ENCODE peak calls at places on chromosomes 1 and 21, in nine cellular contexts. I is ELR; L is activated naive CD8-positive, alpha-beta T cell treated with anti-CD3 and anti-CD28 coated beads, Interleukin-2, amount 10 ng/mL, durations not matched to agents 7 days and 5 days; R is T-helper 2 cell; U is AG04450; O is fibroblast of the aortic adventitia; Q is colonic mucosa; P is progenitor cell of endocrine pancreas; J is HCEC 1CT. V is an unnamed sample.

GRCh38 chr1:212413902-212414327 is 771 bp downstream of the PACC1 start:
- DNase-seq in U (no peak), I (no peak), Q (no peak), R (no peak), P (no peak), L (no peak), O (peak), J (no peak), V (no peak)

GRCh38 chr1:221180694-221181368 is 301.6 kb downstream of the HLX start:
- DNase-seq in R (no peak), P (no peak), J (no peak), Q (no peak), O (no peak), I (no peak), L (no peak), U (no peak), V (no peak)

GRCh38 chr1:184022651-184023050 is 14.9 kb downstream of the COLGALT2 start:
- DNase-seq in P (no peak), J (peak), Q (no peak), O (peak), I (no peak), U (peak), L (no peak), R (no peak), V (no peak)

GRCh38 chr1:9315411-9316079 is 22.9 kb downstream of the SPSB1 start:
- DNase-seq in I (peak), J (peak), O (peak), Q (no peak), R (peak), U (peak), P (no peak), L (no peak), V (no peak)

GRCh38 chr1:148318123-148318899 is 164.8 kb downstream of the PPIAL4G start:
- DNase-seq in U (no peak), L (peak), I (no peak), O (no peak), R (peak), J (no peak), Q (no peak), P (no peak), V (no peak)

GRCh38 chr1:71196685-71197084 is 115.8 kb upstream of the ZRANB2 start:
- DNase-seq in L (no peak), I (peak), P (no peak), J (peak), R (peak), U (peak), O (peak), Q (no peak), V (no peak)

GRCh38 chr1:184888505-184888904 is 85.8 kb downstream of the NIBAN1 start:
- DNase-seq in O (peak), L (no peak), U (peak), J (peak), Q (no peak), I (peak), P (no peak), R (no peak), V (peak)

GRCh38 chr1:219385786-219386427 is 212.2 kb downstream of the LYPLAL1 start:
- DNase-seq in R (peak), J (peak), I (peak), O (peak), L (no peak), Q (peak), U (no peak), P (peak), V (peak)

GRCh38 chr1:225863167-225863566 is 19.0 kb downstream of the TMEM63A start:
- DNase-seq in L (no peak), O (no peak), J (peak), Q (no peak), I (no peak), U (no peak), P (no peak), R (no peak), V (no peak)

GRCh38 chr1:30342535-30343141 is 380.7 kb downstream of the MATN1 start:
- DNase-seq in P (peak), U (no peak), O (no peak), L (no peak), R (no peak), Q (no peak), I (no peak), J (no peak), V (no peak)

GRCh38 chr1:217137210-217137871 is 414.1 kb upstream of the ESRRG start:
- DNase-seq in P (no peak), I (no peak), Q (no peak), L (no peak), J (no peak), R (no peak), O (no peak), U (no peak), V (no peak)

GRCh38 chr1:200372095-200372884 is 37.5 kb downstream of the ZNF281 start:
- DNase-seq in P (no peak), R (no peak), J (peak), Q (no peak), U (peak), I (peak), O (peak), L (no peak), V (peak)

GRCh38 chr1:200877839-200878551 is 5.2 kb downstream of the GPR25 start:
- DNase-seq in L (no peak), J (no peak), R (peak), U (no peak), Q (no peak), P (no peak), I (no peak), O (no peak), V (peak)

GRCh38 chr1:61005572-61006386 is 76.6 kb upstream of the NFIA start:
- DNase-seq in O (no peak), P (no peak), Q (no peak), L (no peak), R (no peak), U (no peak), I (no peak), J (no peak), V (no peak)

GRCh38 chr21:32940079-32941014 is 85.4 kb upstream of the OLIG2 start:
- DNase-seq in P (peak), U (peak), J (peak), I (peak), L (no peak), Q (peak), R (peak), O (peak), V (no peak)

GRCh38 chr1:89553195-89553584 is 28.6 kb downstream of the LRRC8B start:
- DNase-seq in U (no peak), J (no peak), P (no peak), R (no peak), L (no peak), Q (no peak), I (no peak), O (no peak), V (no peak)

GRCh38 chr21:44947111-44947929 is 7.5 kb downstream of the SLX9 start:
- DNase-seq in J (no peak), U (no peak), Q (no peak), P (no peak), I (peak), L (no peak), O (no peak), R (no peak), V (no peak)

GRCh38 chr1:232378266-232379041 is 251.5 kb downstream of the SIPA1L2 start:
- DNase-seq in J (no peak), Q (no peak), O (no peak), L (no peak), U (no peak), P (no peak), R (no peak), I (no peak), V (no peak)

GRCh38 chr1:4933232-4933631 is 278.8 kb downstream of the AJAP1 start:
- DNase-seq in J (no peak), I (no peak), R (no peak), L (no peak), U (no peak), P (no peak), Q (no peak), O (no peak), V (no peak)

V was measured in HT1080.